ENCODE peak calls at places on chromosomes 11 and 22, in four cellular contexts. One of them, this sample, is unnamed.

GRCh38 chr11:4061700-4062099 is 32.9 kb upstream of the RRM1 start:
- DNase-seq in lower leg skin: no peak
- DNase-seq in Caco-2: no peak
- DNase-seq in cardiac muscle cell: no peak
- DNase-seq in this sample: no peak

GRCh38 chr11:44241851-44242250 is 68.1 kb downstream of the ALX4 start:
- DNase-seq in cardiac muscle cell: no peak
- DNase-seq in lower leg skin: no peak
- DNase-seq in Caco-2: no peak
- DNase-seq in this sample: no peak

GRCh38 chr11:3808846-3809623 is 675 bp downstream of the PGAP2 start:
- DNase-seq in Caco-2: peak; percentile 81
- DNase-seq in lower leg skin: no peak
- DNase-seq in cardiac muscle cell: peak; percentile 50
- DNase-seq in this sample: peak; percentile 77

GRCh38 chr11:116648229-116649174 is 124.3 kb downstream of the BUD13 start:
- DNase-seq in Caco-2: no peak
- DNase-seq in cardiac muscle cell: no peak
- DNase-seq in lower leg skin: no peak
- DNase-seq in this sample: no peak

GRCh38 chr11:61820174-61820573 is 3.4 kb upstream of the FADS1 start:
- DNase-seq in lower leg skin: no peak
- DNase-seq in cardiac muscle cell: no peak
- DNase-seq in Caco-2: no peak
- DNase-seq in this sample: peak; percentile 67

GRCh38 chr11:109998921-109999320 is 94.3 kb upstream of the ZC3H12C start:
- DNase-seq in cardiac muscle cell: no peak
- DNase-seq in lower leg skin: no peak
- DNase-seq in Caco-2: no peak
- DNase-seq in this sample: no peak

GRCh38 chr22:48748113-48748859 is 1079.4 kb downstream of the BRD1 start:
- DNase-seq in Caco-2: no peak
- DNase-seq in cardiac muscle cell: no peak
- DNase-seq in lower leg skin: peak; percentile 11
- DNase-seq in this sample: no peak

GRCh38 chr11:90532125-90532524 is 309.3 kb upstream of the CHORDC1 start:
- DNase-seq in cardiac muscle cell: no peak
- DNase-seq in lower leg skin: no peak
- DNase-seq in Caco-2: no peak
- DNase-seq in this sample: no peak

GRCh38 chr11:79762271-79762935 is 321.6 kb upstream of the TENM4 start:
- DNase-seq in Caco-2: peak; percentile 20
- DNase-seq in lower leg skin: no peak
- DNase-seq in cardiac muscle cell: no peak
- DNase-seq in this sample: peak; percentile 10

GRCh38 chr22:50671641-50672040 is 982 bp upstream of the SHANK3 start:
- DNase-seq in lower leg skin: no peak
- DNase-seq in cardiac muscle cell: no peak
- DNase-seq in Caco-2: no peak
- DNase-seq in this sample: no peak

GRCh38 chr22:30008401-30008800 is 71.9 kb upstream of the HORMAD2 start:
- DNase-seq in lower leg skin: no peak
- DNase-seq in Caco-2: no peak
- DNase-seq in cardiac muscle cell: no peak
- DNase-seq in this sample: no peak

GRCh38 chr11:76736773-76737495 is 46.2 kb upstream of the TSKU start:
- DNase-seq in cardiac muscle cell: no peak
- DNase-seq in Caco-2: no peak
- DNase-seq in lower leg skin: no peak
- DNase-seq in this sample: no peak

GRCh38 chr22:24819941-24820461 is 14.0 kb downstream of the SGSM1 start:
- DNase-seq in lower leg skin: no peak
- DNase-seq in cardiac muscle cell: peak; percentile 68
- DNase-seq in Caco-2: no peak
- DNase-seq in this sample: no peak

GRCh38 chr22:50705219-50705691 is 32.6 kb downstream of the SHANK3 start:
- DNase-seq in cardiac muscle cell: peak; percentile 89
- DNase-seq in Caco-2: no peak
- DNase-seq in lower leg skin: no peak
- DNase-seq in this sample: peak; percentile 87

GRCh38 chr11:20355221-20356219 is 8.0 kb upstream of the HTATIP2 start:
- DNase-seq in cardiac muscle cell: peak; percentile 61
- DNase-seq in Caco-2: peak; percentile 70
- DNase-seq in lower leg skin: no peak
- DNase-seq in this sample: peak; percentile 77

GRCh38 chr22:20399866-20400605 is 6.1 kb downstream of the ZNF74 start:
- DNase-seq in cardiac muscle cell: no peak
- DNase-seq in lower leg skin: no peak
- DNase-seq in Caco-2: no peak
- DNase-seq in this sample: no peak

GRCh38 chr11:122365545-122366380 is 249.7 kb upstream of the BLID start:
- DNase-seq in lower leg skin: no peak
- DNase-seq in Caco-2: no peak
- DNase-seq in cardiac muscle cell: no peak
- DNase-seq in this sample: no peak

DNA sequence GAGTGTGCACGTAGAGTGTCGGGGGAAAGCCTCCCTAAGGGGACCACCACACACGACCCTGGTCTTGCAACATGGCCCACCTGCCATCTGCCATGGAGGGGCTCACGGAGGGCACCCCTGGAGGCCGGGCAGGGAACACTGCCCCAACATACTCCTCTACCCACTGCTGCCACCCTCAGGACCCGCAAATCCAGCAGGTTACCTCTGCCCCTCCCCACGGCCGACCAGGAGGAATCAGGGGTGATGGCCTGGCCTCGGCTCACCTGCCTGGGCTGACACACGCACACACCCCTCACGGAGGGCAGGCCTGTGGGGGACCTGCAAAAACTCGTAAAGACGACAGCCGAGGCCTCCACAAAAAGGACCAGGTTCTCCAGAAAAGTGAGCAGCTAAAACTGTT is 30.2 kb downstream of the CHID1 start:
- DNase-seq in cardiac muscle cell: no peak
- DNase-seq in lower leg skin: no peak
- DNase-seq in Caco-2: no peak
- DNase-seq in this sample: no peak
- TF ChIP-seq CTCF in cardiac muscle cell: no peak
- TF ChIP-seq CTCF in lower leg skin: no peak
- TF ChIP-seq CTCF in Caco-2: no peak
- TF ChIP-seq CTCF in this sample: no peak

DNA sequence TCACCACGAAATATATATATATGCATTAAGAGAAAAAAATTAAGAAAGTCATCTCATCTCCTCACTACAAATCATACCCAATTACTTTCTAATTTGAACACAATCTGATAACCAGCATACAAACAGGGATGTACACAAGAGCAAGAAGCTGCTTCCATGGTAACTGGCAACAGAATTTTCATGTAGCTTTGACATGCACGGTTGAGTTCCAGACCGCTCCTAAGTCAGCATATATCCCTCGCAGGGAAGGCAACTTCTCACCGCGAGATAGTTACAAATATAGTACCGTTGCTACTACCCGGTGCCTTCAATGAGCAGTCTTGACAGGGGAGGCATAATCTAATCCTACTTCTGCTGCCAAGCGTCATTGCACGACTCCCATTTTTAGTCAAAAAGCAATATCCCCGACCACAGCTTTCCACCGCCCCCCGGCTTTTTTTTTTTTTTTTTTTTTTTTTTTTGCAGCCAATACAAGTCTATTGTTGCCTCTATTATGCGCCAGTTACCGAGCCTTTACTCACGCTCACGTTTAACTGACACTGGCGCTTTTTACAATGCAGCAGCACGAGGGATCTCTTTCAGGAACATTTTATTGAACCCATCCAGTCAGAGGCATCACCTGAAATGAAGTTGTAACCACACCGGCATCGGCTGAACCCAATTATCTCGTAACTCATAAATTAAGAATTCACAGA is 2.2 kb downstream of the CADM1 start:
- DNase-seq in cardiac muscle cell: no peak
- DNase-seq in Caco-2: no peak
- DNase-seq in lower leg skin: no peak
- DNase-seq in this sample: no peak
- H3K4me3 ChIP-seq in cardiac muscle cell: peak overlapping the region; percentile 71
- H3K4me3 ChIP-seq in Caco-2: peak overlapping the region; percentile 76
- H3K4me3 ChIP-seq in lower leg skin: no peak overlapping the region
- H3K4me3 ChIP-seq in this sample: no peak overlapping the region

GRCh38 chr11:8682219-8683114 is at the start of the genes RPL27A and TRIM66:
- DNase-seq in cardiac muscle cell: peak; percentile 97
- DNase-seq in Caco-2: peak; percentile 99
- DNase-seq in lower leg skin: peak; percentile 97
- DNase-seq in this sample: peak; percentile 97
- TF ChIP-seq CTCF in cardiac muscle cell: no peak
- TF ChIP-seq CTCF in Caco-2: no peak
- TF ChIP-seq CTCF in lower leg skin: no peak
- TF ChIP-seq CTCF in this sample: peak; percentile 17

GRCh38 chr22:36928181-36928580 is 14.8 kb downstream of the CSF2RB start:
- DNase-seq in cardiac muscle cell: no peak
- DNase-seq in Caco-2: no peak
- DNase-seq in lower leg skin: no peak
- DNase-seq in this sample: no peak

GRCh38 chr22:36931446-36931845 is 18.0 kb downstream of the CSF2RB start:
- DNase-seq in Caco-2: no peak
- DNase-seq in cardiac muscle cell: no peak
- DNase-seq in lower leg skin: no peak
- DNase-seq in this sample: no peak

GRCh38 chr22:36928826-36929535 is 15.6 kb downstream of the CSF2RB start:
- DNase-seq in lower leg skin: no peak
- DNase-seq in Caco-2: no peak
- DNase-seq in cardiac muscle cell: no peak
- DNase-seq in this sample: no peak

GRCh38 chr22:36930041-36930935 is 16.9 kb downstream of the CSF2RB start:
- DNase-seq in Caco-2: no peak
- DNase-seq in lower leg skin: no peak
- DNase-seq in cardiac muscle cell: no peak
- DNase-seq in this sample: no peak

GRCh38 chr22:36929621-36930020 is 16.2 kb downstream of the CSF2RB start:
- DNase-seq in Caco-2: no peak
- DNase-seq in cardiac muscle cell: no peak
- DNase-seq in lower leg skin: no peak
- DNase-seq in this sample: no peak
- H3K4me3 ChIP-seq in Caco-2: no peak overlapping the region
- H3K4me3 ChIP-seq in cardiac muscle cell: no peak overlapping the region
- H3K4me3 ChIP-seq in lower leg skin: no peak overlapping the region
- H3K4me3 ChIP-seq in this sample: no peak overlapping the region

GRCh38 chr22:17910561-17911311 is 113.6 kb downstream of the MICAL3 start:
- DNase-seq in lower leg skin: peak; percentile 41
- DNase-seq in cardiac muscle cell: peak; percentile 83
- DNase-seq in Caco-2: no peak
- DNase-seq in this sample: peak; percentile 86

GRCh38 chr22:17911312-17911705 is 113.1 kb downstream of the MICAL3 start:
- DNase-seq in lower leg skin: no peak
- DNase-seq in Caco-2: no peak
- DNase-seq in cardiac muscle cell: no peak
- DNase-seq in this sample: no peak

GRCh38 chr22:17912942-17913704 is 111.2 kb downstream of the MICAL3 start:
- DNase-seq in cardiac muscle cell: no peak
- DNase-seq in lower leg skin: no peak
- DNase-seq in Caco-2: no peak
- DNase-seq in this sample: no peak

GRCh38 chr22:17913705-17914282 is 110.6 kb downstream of the MICAL3 start:
- DNase-seq in Caco-2: no peak
- DNase-seq in lower leg skin: no peak
- DNase-seq in cardiac muscle cell: no peak
- DNase-seq in this sample: no peak

DNA sequence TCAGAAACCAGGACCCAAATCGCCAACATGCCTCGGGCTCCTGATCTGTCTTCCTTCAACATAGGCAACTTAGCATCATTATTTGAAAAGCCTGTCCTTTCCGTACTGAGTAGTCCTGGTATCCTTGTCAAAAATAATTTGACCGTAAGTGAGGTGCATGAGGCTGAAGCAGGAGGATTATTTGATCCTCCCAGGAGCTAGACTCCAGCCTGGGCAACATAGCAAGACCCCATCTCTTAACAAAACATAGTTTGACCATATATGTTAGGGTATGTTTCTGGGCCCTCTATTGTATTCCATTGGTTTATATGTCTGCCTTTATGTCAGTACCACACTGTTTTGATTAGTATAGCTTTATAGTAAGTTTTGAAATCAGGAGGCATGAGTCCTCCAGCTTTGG is 112.5 kb downstream of the MICAL3 start:
- DNase-seq in cardiac muscle cell: no peak
- DNase-seq in Caco-2: no peak
- DNase-seq in lower leg skin: no peak
- DNase-seq in this sample: no peak
- TF ChIP-seq CTCF in cardiac muscle cell: no peak
- TF ChIP-seq CTCF in Caco-2: no peak
- TF ChIP-seq CTCF in lower leg skin: no peak
- TF ChIP-seq CTCF in this sample: no peak

DNA sequence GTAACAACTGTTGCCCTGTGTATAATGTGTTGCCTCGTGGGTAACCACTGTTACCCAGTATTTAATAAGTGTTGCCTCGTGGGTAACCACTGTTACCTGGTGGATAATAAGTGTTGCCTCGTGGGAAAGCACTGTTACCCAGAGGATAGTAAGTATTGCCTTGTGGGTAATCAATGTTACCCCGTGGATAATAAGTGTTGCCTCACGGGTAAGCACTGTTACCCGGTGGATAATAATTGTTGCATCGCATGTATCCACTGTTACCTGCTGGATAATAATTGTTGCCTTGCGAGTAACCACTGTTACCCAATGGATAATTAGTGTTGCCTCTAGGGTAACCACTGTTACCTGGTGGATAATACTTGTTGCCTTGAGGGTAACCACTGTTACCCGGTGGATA is 17.1 kb upstream of the NXPE4 start:
- DNase-seq in cardiac muscle cell: no peak
- DNase-seq in Caco-2: no peak
- DNase-seq in lower leg skin: no peak
- DNase-seq in this sample: no peak
- H3K4me3 ChIP-seq in cardiac muscle cell: no peak overlapping the region
- H3K4me3 ChIP-seq in Caco-2: no peak overlapping the region
- H3K4me3 ChIP-seq in lower leg skin: no peak overlapping the region
- H3K4me3 ChIP-seq in this sample: no peak overlapping the region